ENCODE peak calls at places on chromosomes 11 and 22, in seven cellular contexts. One of them, this sample, is unnamed.

GRCh38 chr11:79220171-79220570 is 220.7 kb downstream of the TENM4 start:
- DNase-seq in GM12865: no peak
- DNase-seq in hypothalamus: no peak
- DNase-seq in NCI-H1092: no peak
- DNase-seq in choroid plexus epithelial cell: no peak
- DNase-seq in NCI-H1694: no peak
- DNase-seq in heart right ventricle: no peak
- DNase-seq in this sample: no peak

GRCh38 chr22:50247748-50248147 is 2.9 kb upstream of the TUBGCP6 start:
- DNase-seq in NCI-H1694: no peak
- DNase-seq in NCI-H1092: no peak
- DNase-seq in hypothalamus: no peak
- DNase-seq in GM12865: peak; percentile 86
- DNase-seq in choroid plexus epithelial cell: peak; percentile 80
- DNase-seq in heart right ventricle: no peak
- DNase-seq in this sample: no peak

GRCh38 chr11:2259897-2260451 is 10.4 kb downstream of the ASCL2 start:
- DNase-seq in NCI-H1092: no peak
- DNase-seq in NCI-H1694: no peak
- DNase-seq in GM12865: no peak
- DNase-seq in heart right ventricle: no peak
- DNase-seq in choroid plexus epithelial cell: no peak
- DNase-seq in hypothalamus: no peak
- DNase-seq in this sample: no peak

GRCh38 chr11:76551400-76551799 is 106.6 kb downstream of the EMSY start:
- DNase-seq in NCI-H1092: no peak
- DNase-seq in hypothalamus: no peak
- DNase-seq in choroid plexus epithelial cell: peak; percentile 49
- DNase-seq in NCI-H1694: no peak
- DNase-seq in heart right ventricle: no peak
- DNase-seq in GM12865: no peak
- DNase-seq in this sample: no peak

GRCh38 chr11:32704775-32705174 is 89.7 kb downstream of the CCDC73 start:
- DNase-seq in heart right ventricle: no peak
- DNase-seq in hypothalamus: no peak
- DNase-seq in NCI-H1694: no peak
- DNase-seq in NCI-H1092: no peak
- DNase-seq in GM12865: no peak
- DNase-seq in choroid plexus epithelial cell: no peak
- DNase-seq in this sample: no peak

GRCh38 chr22:31080164-31080847 is 812 bp upstream of the SMTN start:
- DNase-seq in choroid plexus epithelial cell: no peak
- DNase-seq in GM12865: no peak
- DNase-seq in NCI-H1092: no peak
- DNase-seq in heart right ventricle: peak; percentile 3
- DNase-seq in hypothalamus: no peak
- DNase-seq in NCI-H1694: no peak
- DNase-seq in this sample: no peak

GRCh38 chr11:18310800-18311340 is 11.1 kb downstream of the HPS5 start:
- DNase-seq in GM12865: peak; percentile 16
- DNase-seq in NCI-H1092: no peak
- DNase-seq in NCI-H1694: no peak
- DNase-seq in choroid plexus epithelial cell: peak; percentile 92
- DNase-seq in hypothalamus: no peak
- DNase-seq in heart right ventricle: no peak
- DNase-seq in this sample: no peak

GRCh38 chr11:131859811-131860210 is 489.4 kb downstream of the NTM start:
- DNase-seq in heart right ventricle: no peak
- DNase-seq in hypothalamus: no peak
- DNase-seq in NCI-H1092: no peak
- DNase-seq in NCI-H1694: no peak
- DNase-seq in choroid plexus epithelial cell: peak; percentile 47
- DNase-seq in GM12865: no peak
- DNase-seq in this sample: no peak

GRCh38 chr11:27615833-27616232 is 84.4 kb downstream of the BDNF start:
- DNase-seq in hypothalamus: no peak
- DNase-seq in choroid plexus epithelial cell: no peak
- DNase-seq in NCI-H1694: no peak
- DNase-seq in NCI-H1092: no peak
- DNase-seq in GM12865: no peak
- DNase-seq in heart right ventricle: no peak
- DNase-seq in this sample: no peak

GRCh38 chr22:43823911-43824665 is 12.0 kb upstream of the EFCAB6 start:
- DNase-seq in choroid plexus epithelial cell: no peak
- DNase-seq in hypothalamus: no peak
- DNase-seq in heart right ventricle: no peak
- DNase-seq in NCI-H1694: no peak
- DNase-seq in NCI-H1092: no peak
- DNase-seq in GM12865: no peak
- DNase-seq in this sample: no peak

GRCh38 chr22:43828711-43829447 is 16.8 kb upstream of the EFCAB6 start:
- DNase-seq in NCI-H1092: no peak
- DNase-seq in heart right ventricle: peak; percentile 82
- DNase-seq in hypothalamus: peak; percentile 30
- DNase-seq in NCI-H1694: peak; percentile 72
- DNase-seq in GM12865: no peak
- DNase-seq in choroid plexus epithelial cell: peak; percentile 71
- DNase-seq in this sample: peak; percentile 88

GRCh38 chr11:97620012-97620411 is 1230.2 kb downstream of the JRKL start:
- DNase-seq in choroid plexus epithelial cell: no peak
- DNase-seq in hypothalamus: no peak
- DNase-seq in NCI-H1694: no peak
- DNase-seq in GM12865: no peak
- DNase-seq in NCI-H1092: no peak
- DNase-seq in heart right ventricle: no peak
- DNase-seq in this sample: no peak

This sample was measured in left ventricle myocardium inferior.